ENCODE peak calls at places on chromosome 6, in ten cellular contexts. One of them, this sample, is unnamed.
A peak's percentile ranks its signal among the peaks of the same experiment; 100 is the strongest.

GRCh38 chr6:75409928-75410327 is 83.7 kb downstream of the FILIP1 start:
- DNase-seq in testis: no peak
- DNase-seq in H9: no peak
- DNase-seq in SJSA1: no peak
- DNase-seq in left ventricle myocardium inferior: no peak
- DNase-seq in neuronal stem cell: no peak
- DNase-seq in iPS DF 6.9: no peak
- DNase-seq in right cardiac atrium: no peak
- DNase-seq in RWPE2: no peak
- DNase-seq in thoracic aorta: no peak
- DNase-seq in this sample: no peak

GRCh38 chr6:137983269-137983668 is 116.2 kb downstream of the TNFAIP3 start:
- DNase-seq in thoracic aorta: no peak
- DNase-seq in neuronal stem cell: no peak
- DNase-seq in RWPE2: no peak
- DNase-seq in right cardiac atrium: no peak
- DNase-seq in H9: no peak
- DNase-seq in left ventricle myocardium inferior: no peak
- DNase-seq in testis: no peak
- DNase-seq in SJSA1: no peak
- DNase-seq in iPS DF 6.9: no peak
- DNase-seq in this sample: no peak

GRCh38 chr6:150079604-150080003 is 10.7 kb upstream of the ULBP3 start:
- DNase-seq in testis: no peak
- DNase-seq in thoracic aorta: no peak
- DNase-seq in right cardiac atrium: no peak
- DNase-seq in left ventricle myocardium inferior: no peak
- DNase-seq in iPS DF 6.9: no peak
- DNase-seq in H9: peak; percentile 65
- DNase-seq in SJSA1: no peak
- DNase-seq in neuronal stem cell: no peak
- DNase-seq in RWPE2: no peak
- DNase-seq in this sample: no peak

GRCh38 chr6:33297956-33298772 is 578 bp downstream of the RGL2 start:
- DNase-seq in testis: peak; percentile 86
- DNase-seq in left ventricle myocardium inferior: no peak
- DNase-seq in right cardiac atrium: peak; percentile 86
- DNase-seq in SJSA1: peak; percentile 71
- DNase-seq in thoracic aorta: no peak
- DNase-seq in RWPE2: no peak
- DNase-seq in H9: peak; percentile 91
- DNase-seq in iPS DF 6.9: no peak
- DNase-seq in neuronal stem cell: peak; percentile 79
- DNase-seq in this sample: no peak

GRCh38 chr6:112218563-112218962 is 35.8 kb downstream of the LAMA4 start:
- DNase-seq in testis: no peak
- DNase-seq in H9: no peak
- DNase-seq in left ventricle myocardium inferior: peak; percentile 74
- DNase-seq in iPS DF 6.9: no peak
- DNase-seq in right cardiac atrium: peak; percentile 79
- DNase-seq in neuronal stem cell: no peak
- DNase-seq in SJSA1: no peak
- DNase-seq in RWPE2: no peak
- DNase-seq in thoracic aorta: no peak
- DNase-seq in this sample: no peak

GRCh38 chr6:42777126-42777822 is 4.6 kb upstream of the BICRAL start:
- DNase-seq in neuronal stem cell: no peak
- DNase-seq in testis: no peak
- DNase-seq in left ventricle myocardium inferior: no peak
- DNase-seq in H9: no peak
- DNase-seq in right cardiac atrium: no peak
- DNase-seq in thoracic aorta: no peak
- DNase-seq in RWPE2: no peak
- DNase-seq in SJSA1: peak; percentile 50
- DNase-seq in iPS DF 6.9: no peak
- DNase-seq in this sample: no peak

GRCh38 chr6:93300661-93301060 is 118.7 kb downstream of the EPHA7 start:
- DNase-seq in thoracic aorta: no peak
- DNase-seq in H9: no peak
- DNase-seq in testis: no peak
- DNase-seq in left ventricle myocardium inferior: no peak
- DNase-seq in neuronal stem cell: no peak
- DNase-seq in SJSA1: no peak
- DNase-seq in right cardiac atrium: no peak
- DNase-seq in iPS DF 6.9: no peak
- DNase-seq in RWPE2: no peak
- DNase-seq in this sample: no peak

GRCh38 chr6:72683797-72684196 is 61.9 kb downstream of the KCNQ5 start:
- DNase-seq in neuronal stem cell: no peak
- DNase-seq in thoracic aorta: no peak
- DNase-seq in right cardiac atrium: no peak
- DNase-seq in H9: no peak
- DNase-seq in iPS DF 6.9: no peak
- DNase-seq in SJSA1: no peak
- DNase-seq in left ventricle myocardium inferior: no peak
- DNase-seq in RWPE2: no peak
- DNase-seq in testis: no peak
- DNase-seq in this sample: no peak

GRCh38 chr6:26250806-26251075 is 114.3 kb upstream of the BTN3A2 start:
- DNase-seq in testis: peak; percentile 49
- DNase-seq in SJSA1: no peak
- DNase-seq in iPS DF 6.9: no peak
- DNase-seq in RWPE2: no peak
- DNase-seq in right cardiac atrium: no peak
- DNase-seq in H9: no peak
- DNase-seq in neuronal stem cell: no peak
- DNase-seq in thoracic aorta: no peak
- DNase-seq in left ventricle myocardium inferior: no peak
- DNase-seq in this sample: no peak

GRCh38 chr6:113178349-113178748 is 678.8 kb upstream of the MARCKS start:
- DNase-seq in iPS DF 6.9: no peak
- DNase-seq in left ventricle myocardium inferior: no peak
- DNase-seq in thoracic aorta: no peak
- DNase-seq in neuronal stem cell: no peak
- DNase-seq in right cardiac atrium: no peak
- DNase-seq in H9: no peak
- DNase-seq in RWPE2: no peak
- DNase-seq in testis: no peak
- DNase-seq in SJSA1: no peak
- DNase-seq in this sample: no peak

GRCh38 chr6:104969108-104969507 is 12.2 kb downstream of the LIN28B start:
- DNase-seq in RWPE2: no peak
- DNase-seq in iPS DF 6.9: no peak
- DNase-seq in SJSA1: no peak
- DNase-seq in thoracic aorta: no peak
- DNase-seq in testis: no peak
- DNase-seq in H9: no peak
- DNase-seq in left ventricle myocardium inferior: no peak
- DNase-seq in right cardiac atrium: no peak
- DNase-seq in neuronal stem cell: peak; percentile 59
- DNase-seq in this sample: no peak

GRCh38 chr6:7236312-7237209 is 76.4 kb downstream of the SSR1 start:
- DNase-seq in testis: no peak
- DNase-seq in SJSA1: no peak
- DNase-seq in H9: no peak
- DNase-seq in iPS DF 6.9: no peak
- DNase-seq in neuronal stem cell: no peak
- DNase-seq in RWPE2: peak; percentile 68
- DNase-seq in left ventricle myocardium inferior: no peak
- DNase-seq in right cardiac atrium: no peak
- DNase-seq in thoracic aorta: no peak
- DNase-seq in this sample: no peak

GRCh38 chr6:18090349-18090786 is 32.1 kb downstream of the NHLRC1 start:
- DNase-seq in thoracic aorta: no peak
- DNase-seq in right cardiac atrium: no peak
- DNase-seq in iPS DF 6.9: no peak
- DNase-seq in H9: no peak
- DNase-seq in SJSA1: no peak
- DNase-seq in left ventricle myocardium inferior: no peak
- DNase-seq in neuronal stem cell: no peak
- DNase-seq in testis: no peak
- DNase-seq in RWPE2: no peak
- DNase-seq in this sample: no peak

GRCh38 chr6:148711833-148712653 is 34.8 kb upstream of the UST start:
- DNase-seq in SJSA1: no peak
- DNase-seq in thoracic aorta: no peak
- DNase-seq in testis: no peak
- DNase-seq in RWPE2: no peak
- DNase-seq in right cardiac atrium: no peak
- DNase-seq in iPS DF 6.9: no peak
- DNase-seq in left ventricle myocardium inferior: no peak
- DNase-seq in neuronal stem cell: no peak
- DNase-seq in H9: no peak
- DNase-seq in this sample: no peak

GRCh38 chr6:78701407-78701806 is 165.9 kb upstream of the IRAK1BP1 start:
- DNase-seq in left ventricle myocardium inferior: no peak
- DNase-seq in iPS DF 6.9: no peak
- DNase-seq in SJSA1: no peak
- DNase-seq in right cardiac atrium: no peak
- DNase-seq in neuronal stem cell: no peak
- DNase-seq in H9: no peak
- DNase-seq in thoracic aorta: no peak
- DNase-seq in RWPE2: no peak
- DNase-seq in testis: no peak
- DNase-seq in this sample: no peak

GRCh38 chr6:37155394-37156312 is 14.3 kb upstream of the PIM1 start:
- DNase-seq in neuronal stem cell: no peak
- DNase-seq in right cardiac atrium: no peak
- DNase-seq in left ventricle myocardium inferior: no peak
- DNase-seq in RWPE2: no peak
- DNase-seq in thoracic aorta: no peak
- DNase-seq in SJSA1: no peak
- DNase-seq in testis: no peak
- DNase-seq in H9: no peak
- DNase-seq in iPS DF 6.9: no peak
- DNase-seq in this sample: no peak

GRCh38 chr6:39610229-39610628 is 115.0 kb downstream of the KIF6 start:
- DNase-seq in SJSA1: no peak
- DNase-seq in H9: no peak
- DNase-seq in RWPE2: no peak
- DNase-seq in thoracic aorta: no peak
- DNase-seq in left ventricle myocardium inferior: no peak
- DNase-seq in neuronal stem cell: no peak
- DNase-seq in iPS DF 6.9: no peak
- DNase-seq in right cardiac atrium: no peak
- DNase-seq in testis: no peak
- DNase-seq in this sample: no peak

GRCh38 chr6:168404560-168404959 is 36.4 kb upstream of the SMOC2 start:
- DNase-seq in left ventricle myocardium inferior: no peak
- DNase-seq in H9: peak; percentile 8
- DNase-seq in thoracic aorta: no peak
- DNase-seq in SJSA1: no peak
- DNase-seq in right cardiac atrium: no peak
- DNase-seq in neuronal stem cell: no peak
- DNase-seq in iPS DF 6.9: no peak
- DNase-seq in testis: no peak
- DNase-seq in RWPE2: no peak
- DNase-seq in this sample: no peak
- H3K9me3 ChIP-seq in left ventricle myocardium inferior: peaks cover 20% of the 10 kb centered on the region
- H3K9me3 ChIP-seq in H9: no peaks in the 10 kb centered on the region
- H3K9me3 ChIP-seq in thoracic aorta: no peaks in the 10 kb centered on the region
- H3K9me3 ChIP-seq in SJSA1: peaks cover 2% of the 10 kb centered on the region
- H3K9me3 ChIP-seq in right cardiac atrium: no peaks in the 10 kb centered on the region
- H3K9me3 ChIP-seq in neuronal stem cell: no peaks in the 10 kb centered on the region
- H3K9me3 ChIP-seq in iPS DF 6.9: no peaks in the 10 kb centered on the region
- H3K9me3 ChIP-seq in testis: no peaks in the 10 kb centered on the region
- H3K9me3 ChIP-seq in RWPE2: no peaks in the 10 kb centered on the region
- H3K9me3 ChIP-seq in this sample: no peaks in the 10 kb centered on the region

GRCh38 chr6:168123165-168123911 is 44.3 kb upstream of the FRMD1 start:
- DNase-seq in iPS DF 6.9: no peak
- DNase-seq in neuronal stem cell: no peak
- DNase-seq in RWPE2: no peak
- DNase-seq in thoracic aorta: no peak
- DNase-seq in H9: peak; percentile 15
- DNase-seq in testis: peak; percentile 9
- DNase-seq in right cardiac atrium: no peak
- DNase-seq in left ventricle myocardium inferior: no peak
- DNase-seq in SJSA1: no peak
- DNase-seq in this sample: no peak
- H3K9me3 ChIP-seq in iPS DF 6.9: no peaks in the 10 kb centered on the region
- H3K9me3 ChIP-seq in neuronal stem cell: peaks cover 3% of the 10 kb centered on the region
- H3K9me3 ChIP-seq in RWPE2: no peaks in the 10 kb centered on the region
- H3K9me3 ChIP-seq in thoracic aorta: no peaks in the 10 kb centered on the region
- H3K9me3 ChIP-seq in H9: no peaks in the 10 kb centered on the region
- H3K9me3 ChIP-seq in testis: no peaks in the 10 kb centered on the region
- H3K9me3 ChIP-seq in right cardiac atrium: no peaks in the 10 kb centered on the region
- H3K9me3 ChIP-seq in left ventricle myocardium inferior: no peaks in the 10 kb centered on the region
- H3K9me3 ChIP-seq in SJSA1: peaks cover 4% of the 10 kb centered on the region
- H3K9me3 ChIP-seq in this sample: no peaks in the 10 kb centered on the region

DNA sequence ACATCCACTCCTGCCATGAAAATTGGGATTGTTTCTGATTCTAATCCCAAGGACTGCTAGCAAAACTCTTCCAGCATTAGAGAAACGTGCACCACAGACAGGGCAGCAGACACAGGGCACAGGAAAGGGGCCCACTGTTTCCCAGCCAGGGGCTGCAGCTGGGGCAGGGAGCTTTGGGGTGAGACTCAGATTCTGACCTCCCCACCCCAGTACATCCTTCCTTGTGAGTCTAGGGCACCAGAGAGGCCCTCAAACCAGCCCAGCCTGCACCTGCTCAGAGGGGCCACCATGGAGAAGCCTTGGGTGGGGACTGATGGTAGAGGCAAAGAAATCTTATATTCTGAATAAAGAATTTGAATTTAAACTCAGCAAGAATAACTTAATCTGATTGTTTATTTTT is 76.3 kb downstream of the C6orf118 start:
- DNase-seq in thoracic aorta: no peak
- DNase-seq in testis: no peak
- DNase-seq in SJSA1: no peak
- DNase-seq in left ventricle myocardium inferior: no peak
- DNase-seq in iPS DF 6.9: no peak
- DNase-seq in right cardiac atrium: no peak
- DNase-seq in H9: no peak
- DNase-seq in RWPE2: no peak
- DNase-seq in neuronal stem cell: no peak
- DNase-seq in this sample: no peak
- H3K9me3 ChIP-seq in thoracic aorta: peaks cover 3% of the 10 kb centered on the region
- H3K9me3 ChIP-seq in testis: no peaks in the 10 kb centered on the region
- H3K9me3 ChIP-seq in SJSA1: peaks cover 13% of the 10 kb centered on the region
- H3K9me3 ChIP-seq in left ventricle myocardium inferior: peaks cover 25% of the 10 kb centered on the region
- H3K9me3 ChIP-seq in iPS DF 6.9: no peaks in the 10 kb centered on the region
- H3K9me3 ChIP-seq in right cardiac atrium: no peaks in the 10 kb centered on the region
- H3K9me3 ChIP-seq in H9: no peaks in the 10 kb centered on the region
- H3K9me3 ChIP-seq in RWPE2: peaks cover 3% of the 10 kb centered on the region
- H3K9me3 ChIP-seq in neuronal stem cell: peaks cover 6% of the 10 kb centered on the region
- H3K9me3 ChIP-seq in this sample: peaks cover 3% of the 10 kb centered on the region

GRCh38 chr6:13678255-13678983 is 33.2 kb downstream of the RANBP9 start:
- DNase-seq in right cardiac atrium: no peak
- DNase-seq in neuronal stem cell: no peak
- DNase-seq in RWPE2: no peak
- DNase-seq in testis: no peak
- DNase-seq in iPS DF 6.9: no peak
- DNase-seq in left ventricle myocardium inferior: no peak
- DNase-seq in thoracic aorta: no peak
- DNase-seq in H9: no peak
- DNase-seq in SJSA1: no peak
- DNase-seq in this sample: no peak
- H3K9me3 ChIP-seq in right cardiac atrium: no peaks in the 10 kb centered on the region
- H3K9me3 ChIP-seq in neuronal stem cell: no peaks in the 10 kb centered on the region
- H3K9me3 ChIP-seq in RWPE2: peaks cover 12% of the 10 kb centered on the region
- H3K9me3 ChIP-seq in testis: no peaks in the 10 kb centered on the region
- H3K9me3 ChIP-seq in iPS DF 6.9: no peaks in the 10 kb centered on the region
- H3K9me3 ChIP-seq in left ventricle myocardium inferior: peaks cover 17% of the 10 kb centered on the region
- H3K9me3 ChIP-seq in thoracic aorta: peaks cover 6% of the 10 kb centered on the region
- H3K9me3 ChIP-seq in H9: no peaks in the 10 kb centered on the region
- H3K9me3 ChIP-seq in SJSA1: no peaks in the 10 kb centered on the region
- H3K9me3 ChIP-seq in this sample: no peaks in the 10 kb centered on the region

GRCh38 chr6:99605911-99606669 is 543 bp upstream of the PRDM13 start:
- DNase-seq in neuronal stem cell: no peak
- DNase-seq in iPS DF 6.9: no peak
- DNase-seq in thoracic aorta: no peak
- DNase-seq in H9: no peak
- DNase-seq in right cardiac atrium: no peak
- DNase-seq in testis: no peak
- DNase-seq in SJSA1: no peak
- DNase-seq in RWPE2: no peak
- DNase-seq in left ventricle myocardium inferior: no peak
- DNase-seq in this sample: no peak
- H3K9me3 ChIP-seq in neuronal stem cell: peaks cover 2% of the 10 kb centered on the region
- H3K9me3 ChIP-seq in iPS DF 6.9: no peaks in the 10 kb centered on the region
- H3K9me3 ChIP-seq in thoracic aorta: no peaks in the 10 kb centered on the region
- H3K9me3 ChIP-seq in H9: no peaks in the 10 kb centered on the region
- H3K9me3 ChIP-seq in right cardiac atrium: no peaks in the 10 kb centered on the region
- H3K9me3 ChIP-seq in testis: no peaks in the 10 kb centered on the region
- H3K9me3 ChIP-seq in SJSA1: no peaks in the 10 kb centered on the region
- H3K9me3 ChIP-seq in RWPE2: no peaks in the 10 kb centered on the region
- H3K9me3 ChIP-seq in left ventricle myocardium inferior: no peaks in the 10 kb centered on the region
- H3K9me3 ChIP-seq in this sample: peaks cover 25% of the 10 kb centered on the region